ENCODE peak calls at places on chromosomes 2 and 18, in five cellular contexts. X is mammary epithelial cell, A is cardiac fibroblast, L is HFF-Myc, Y is right cardiac atrium. K is an unnamed sample.

GRCh38 chr18:32048507-32049091 is 30.0 kb downstream of the RNF125 start:
- DNase-seq in L (no peak), Y (peak), X (no peak), A (peak), K (no peak)

GRCh38 chr2:193538061-193538460 is 1343.3 kb upstream of the TMEFF2 start:
- DNase-seq in A (no peak), Y (no peak), X (no peak), L (no peak), K (no peak)

GRCh38 chr2:241947876-241948275 is 78.3 kb downstream of the RTP5 start:
- DNase-seq in A (no peak), L (no peak), X (no peak), Y (no peak), K (no peak)

GRCh38 chr18:67599277-67599676 is 82.8 kb upstream of the DSEL start:
- DNase-seq in A (peak), Y (no peak), L (peak), X (peak), K (no peak)

GRCh38 chr2:14677039-14677438 is 44.5 kb downstream of the LRATD1 start:
- DNase-seq in Y (no peak), A (no peak), L (no peak), X (no peak), K (no peak)

GRCh38 chr2:64866797-64867196 is 122.4 kb upstream of the SLC1A4 start:
- DNase-seq in Y (peak), A (peak), X (peak), L (peak), K (no peak)

GRCh38 chr18:34493099-34493544 is 217.0 kb upstream of the DTNA start:
- DNase-seq in Y (peak), L (peak), X (peak), A (peak), K (no peak)

GRCh38 chr18:7452331-7452730 is 114.8 kb upstream of the PTPRM start:
- DNase-seq in X (peak), L (no peak), A (peak), Y (no peak), K (peak)

GRCh38 chr2:74957886-74958276 is 562 bp upstream of the POLE4 start:
- DNase-seq in A (no peak), X (no peak), L (no peak), Y (no peak), K (no peak)

GRCh38 chr18:73614812-73615211 is 532.8 kb downstream of the FBXO15 start:
- DNase-seq in X (peak), L (peak), Y (no peak), A (peak), K (no peak)

GRCh38 chr2:85538507-85539360 is at the start of gene MAT2A:
- DNase-seq in X (peak), A (peak), L (peak), Y (peak), K (peak)

GRCh38 chr2:144935736-144936135 is 415.8 kb upstream of the ZEB2 start:
- DNase-seq in Y (no peak), L (no peak), A (no peak), X (no peak), K (no peak)

GRCh38 chr2:206452750-206453149 is 9.4 kb downstream of the ADAM23 start:
- DNase-seq in Y (no peak), X (peak), A (peak), L (no peak), K (no peak)

GRCh38 chr2:83364264-83364663 is 1094.8 kb downstream of the SUCLG1 start:
- DNase-seq in X (no peak), A (peak), Y (no peak), L (no peak), K (no peak)

GRCh38 chr2:232207174-232207573 is 171.4 kb upstream of the ALPP start:
- DNase-seq in L (no peak), X (no peak), A (no peak), Y (no peak), K (no peak)

GRCh38 chr2:18721038-18721922 is 131.9 kb upstream of the NT5C1B start:
- DNase-seq in L (no peak), Y (no peak), A (peak), X (no peak), K (no peak)

GRCh38 chr2:175107146-175107545 is 60.9 kb downstream of the ATF2 start:
- DNase-seq in Y (no peak), L (no peak), A (no peak), X (no peak), K (no peak)

GRCh38 chr2:39008663-39009062 is 112.2 kb downstream of the SOS1 start:
- DNase-seq in A (peak), L (no peak), X (no peak), Y (no peak), K (no peak)

GRCh38 chr2:108367014-108367413 is 10.7 kb upstream of the SULT1C4 start:
- DNase-seq in A (no peak), Y (no peak), X (peak), L (no peak), K (no peak)

GRCh38 chr2:137975280-137976271 is 11.3 kb downstream of the HNMT start:
- DNase-seq in X (peak), Y (no peak), L (no peak), A (no peak), K (no peak)

GRCh38 chr18:24214913-24215312 is 76.1 kb downstream of the CABYR start:
- DNase-seq in L (no peak), Y (no peak), X (peak), A (no peak), K (no peak)

GRCh38 chr2:218964041-218964771 is 4.7 kb downstream of the CDK5R2 start:
- DNase-seq in X (peak), Y (no peak), L (peak), A (peak), K (peak)

GRCh38 chr2:28658369-28658768 is 93.3 kb upstream of the PPP1CB start:
- DNase-seq in A (peak), X (peak), Y (no peak), L (no peak), K (no peak)

GRCh38 chr2:241103176-241103595 is 1.1 kb upstream of the MTERF4 start:
- DNase-seq in A (no peak), Y (no peak), X (no peak), L (no peak), K (no peak)

GRCh38 chr18:22493940-22494339 is 76.2 kb upstream of the CTAGE1 start:
- DNase-seq in Y (peak), X (no peak), L (no peak), A (peak), K (no peak)

GRCh38 chr18:37547196-37547595 is 18.4 kb downstream of the CELF4 start:
- DNase-seq in X (no peak), A (peak), Y (no peak), L (no peak), K (no peak)

GRCh38 chr18:54278615-54279014 is 9.3 kb downstream of the POLI start:
- DNase-seq in A (no peak), X (no peak), L (no peak), Y (no peak), K (no peak)

GRCh38 chr2:75516378-75517122 is 44.2 kb downstream of the EVA1A start:
- DNase-seq in X (peak), A (no peak), Y (no peak), L (no peak), K (no peak)

GRCh38 chr2:221567809-221568208 is 4.3 kb downstream of the EPHA4 start:
- DNase-seq in X (no peak), Y (no peak), A (no peak), L (no peak), K (no peak)

GRCh38 chr2:108987111-108987510 is 1.9 kb downstream of the EDAR start:
- DNase-seq in X (no peak), A (no peak), L (no peak), Y (no peak), K (peak)

GRCh38 chr2:203822240-203822639 is 45.3 kb upstream of the CTLA4 start:
- DNase-seq in Y (no peak), X (no peak), A (no peak), L (no peak), K (no peak)

GRCh38 chr2:201219328-201220096 is 36.6 kb downstream of the CASP10 start:
- DNase-seq in X (no peak), A (no peak), Y (no peak), L (no peak), K (no peak)

GRCh38 chr2:172329404-172330059 is 97.9 kb upstream of the ITGA6 start:
- DNase-seq in A (peak), L (no peak), Y (peak), X (no peak), K (no peak)

GRCh38 chr2:46073540-46074018 is 223.6 kb upstream of the EPAS1 start:
- DNase-seq in Y (no peak), L (peak), A (peak), X (peak), K (no peak)

GRCh38 chr2:112706170-112706664 is 14.6 kb upstream of the NT5DC4 start:
- DNase-seq in X (peak), Y (no peak), L (no peak), A (peak), K (peak)

GRCh38 chr2:209456489-209456888 is 32.6 kb downstream of the MAP2 start:
- DNase-seq in L (no peak), X (no peak), A (no peak), Y (no peak), K (no peak)

GRCh38 chr2:17540813-17541513 is 467 bp downstream of the VSNL1 start:
- DNase-seq in Y (no peak), A (no peak), X (no peak), L (no peak), K (no peak)

GRCh38 chr2:42975358-42975717 is 183.0 kb upstream of the HAAO start:
- DNase-seq in L (no peak), Y (peak), A (no peak), X (no peak), K (no peak)
- H3K4me3 ChIP-seq in L (peak), Y (peak), A (peak), X (no peak), K (no peak)

GRCh38 chr2:229273384-229274338 is 2.6 kb upstream of the PID1 start:
- DNase-seq in Y (peak), A (peak), L (peak), X (peak), K (peak)
- H3K4me3 ChIP-seq in Y (peak), A (peak), L (no peak), X (peak), K (no peak)

DNA sequence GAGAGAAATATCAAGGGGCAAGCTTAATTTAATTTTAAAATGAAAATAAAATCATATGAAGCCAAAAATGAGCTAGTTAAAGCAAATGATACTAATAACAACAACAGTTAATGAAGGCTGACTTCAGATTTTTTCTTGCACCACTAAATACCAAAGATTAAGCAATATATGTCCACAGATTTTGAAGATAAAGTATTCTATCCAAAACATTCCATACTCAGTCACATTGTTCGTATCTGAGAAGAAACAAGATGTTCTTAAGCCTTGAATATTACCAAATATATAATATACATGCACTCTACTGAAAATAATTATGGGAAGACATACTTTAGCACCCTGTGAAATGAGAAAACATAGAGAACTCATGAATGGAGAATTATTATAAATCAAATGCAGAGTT is 593.3 kb upstream of the SYT4 start:
- DNase-seq in A (peak), X (no peak), L (no peak), Y (no peak), K (no peak)
- H3K4me3 ChIP-seq in A (no peak), X (no peak), L (no peak), Y (no peak), K (no peak)

DNA sequence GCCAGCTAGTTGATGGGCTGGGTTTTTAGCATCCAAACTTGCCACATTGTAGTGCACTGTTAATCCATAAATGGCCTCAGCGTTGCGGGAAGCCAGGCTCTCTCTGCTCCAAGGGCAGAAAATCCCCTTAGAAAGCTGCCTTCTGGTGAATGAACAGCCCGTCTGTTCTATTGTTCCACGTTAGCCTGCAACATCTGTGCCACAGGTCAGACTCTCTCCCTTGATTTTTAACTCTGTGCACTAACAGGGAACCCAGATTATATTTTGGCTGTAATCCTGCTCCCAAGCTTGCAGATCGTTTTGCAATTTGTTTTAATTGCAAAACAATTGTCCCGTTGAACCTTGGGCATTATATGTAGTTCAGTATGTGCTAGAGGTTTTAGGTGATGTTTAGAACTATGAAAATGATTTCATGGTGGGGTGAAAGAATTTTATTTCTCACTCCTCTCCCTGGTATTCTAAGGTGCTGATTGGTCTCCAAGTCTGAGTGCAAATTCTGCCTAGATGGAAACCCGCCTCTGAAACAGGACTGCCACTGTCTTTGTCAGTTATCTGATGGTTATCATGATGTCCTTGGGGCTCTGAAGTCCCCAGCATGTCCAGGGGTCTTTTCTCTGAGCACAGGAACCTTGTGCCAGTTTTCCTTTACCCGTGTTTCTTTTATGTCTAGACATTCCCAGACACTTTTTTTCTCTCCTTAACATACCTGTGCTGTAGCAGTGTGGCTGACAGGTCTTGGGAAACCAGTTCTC is 106.6 kb downstream of the MAP4K4 start:
- DNase-seq in L (no peak), A (peak), Y (no peak), X (no peak), K (no peak)
- H3K4me3 ChIP-seq in L (no peak), A (no peak), Y (no peak), X (no peak), K (no peak)

GRCh38 chr18:70671889-70672551 is 383.2 kb downstream of the SOCS6 start:
- DNase-seq in Y (no peak), A (no peak), X (no peak), L (no peak), K (peak)
- H3K4me3 ChIP-seq in Y (no peak), A (no peak), X (no peak), L (no peak), K (peak)

DNA sequence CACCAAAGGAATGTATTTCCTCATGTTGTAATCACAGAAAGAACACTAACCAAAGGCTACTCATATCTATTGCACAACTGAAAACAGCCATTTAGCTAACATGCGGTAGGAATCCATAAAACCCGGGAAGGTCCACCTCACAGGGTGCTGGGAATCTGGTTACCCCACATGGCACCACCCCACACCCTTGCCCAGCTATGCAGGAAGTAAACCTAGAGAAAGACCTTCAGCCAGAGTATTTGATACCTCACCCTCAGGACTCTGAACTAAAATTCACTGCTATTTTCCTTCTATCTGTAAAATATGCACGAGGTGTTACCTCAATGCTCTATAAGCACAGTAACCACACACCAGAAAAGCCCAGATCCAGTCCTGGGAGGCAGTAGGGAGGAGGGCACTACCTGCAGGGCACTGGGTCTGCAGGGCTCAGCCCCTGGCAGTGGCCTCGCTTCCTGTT is 45.8 kb downstream of the PTPN2 start:
- DNase-seq in A (peak), L (peak), X (peak), Y (no peak), K (no peak)
- H3K4me3 ChIP-seq in A (peak), L (peak), X (peak), Y (no peak), K (no peak)

DNA sequence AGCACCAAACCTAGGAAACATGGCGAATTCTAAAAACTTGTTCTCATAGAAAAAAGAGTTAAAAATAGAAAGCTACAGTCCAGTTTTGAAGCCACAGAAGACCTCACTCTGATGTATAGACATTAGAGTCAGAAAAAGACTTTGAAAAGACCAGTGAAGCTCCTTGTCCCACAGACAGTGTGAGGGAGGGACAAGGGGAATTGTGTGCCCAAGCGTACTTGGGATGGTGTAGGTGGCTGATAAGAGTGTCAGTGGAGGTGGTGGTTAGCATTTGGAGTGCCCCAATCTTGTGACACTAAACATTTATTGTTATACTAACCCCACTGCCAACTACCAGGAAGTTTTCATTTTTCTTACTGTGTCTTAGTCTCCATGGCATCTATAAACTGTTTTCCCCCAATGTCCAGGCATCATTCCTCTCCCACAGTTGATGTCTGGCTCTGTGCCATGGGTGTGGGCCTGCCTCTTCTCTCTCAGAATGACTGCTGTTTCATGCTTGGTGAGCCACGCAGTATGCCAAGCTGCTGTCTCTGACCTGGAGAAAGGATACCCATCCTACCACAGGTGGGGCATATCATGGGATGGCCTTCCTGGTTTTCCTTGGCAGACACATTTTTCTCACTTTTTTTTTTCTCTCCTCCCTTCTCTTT is 161.4 kb downstream of the RPIA start:
- DNase-seq in Y (no peak), L (no peak), A (no peak), X (no peak), K (no peak)
- H3K4me3 ChIP-seq in Y (no peak), L (no peak), A (no peak), X (no peak), K (no peak)

DNA sequence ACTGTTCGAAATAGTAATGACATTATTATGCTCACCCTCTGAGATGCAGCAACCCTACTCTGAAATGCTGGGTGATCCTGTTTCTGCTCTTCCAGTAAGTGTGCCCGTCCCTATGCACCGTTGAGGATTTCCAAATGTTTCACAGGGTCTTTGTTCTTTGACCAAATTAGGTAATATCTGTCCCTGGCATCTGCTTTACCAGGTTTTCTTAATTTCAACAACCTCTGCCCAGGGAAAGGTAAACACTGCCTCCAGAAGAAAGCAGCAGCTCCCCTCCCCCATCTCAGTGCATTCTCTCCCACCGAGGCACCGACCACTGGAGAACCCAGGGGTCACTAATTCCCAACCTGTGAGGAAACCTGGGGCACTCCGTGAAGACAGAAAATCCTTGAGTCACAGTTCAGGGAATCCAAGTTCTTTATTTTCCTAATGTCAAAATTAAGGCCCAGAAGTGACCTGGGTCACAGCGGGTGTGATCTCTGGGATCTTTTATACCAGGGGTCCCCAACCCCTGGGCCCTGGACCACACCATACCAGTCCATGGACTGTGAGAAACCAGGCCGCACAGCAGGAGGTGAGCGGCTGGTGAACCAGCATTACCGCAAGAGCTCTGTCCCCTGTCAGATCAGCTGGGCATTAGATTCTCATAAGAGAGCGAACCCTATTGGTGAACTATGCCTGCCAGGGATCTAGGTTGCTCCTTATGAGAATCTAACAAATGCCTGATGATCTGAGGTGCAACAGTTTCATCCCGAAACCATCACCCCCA is 1.2 kb upstream of the GRB14 start:
- DNase-seq in A (no peak), L (no peak), Y (no peak), X (no peak), K (no peak)
- H3K4me3 ChIP-seq in A (no peak), L (no peak), Y (no peak), X (no peak), K (no peak)

GRCh38 chr2:119678021-119678656 is 862 bp upstream of the TMEM177 start:
- DNase-seq in A (no peak), Y (no peak), L (no peak), X (no peak), K (no peak)
- H3K4me3 ChIP-seq in A (no peak), Y (no peak), L (no peak), X (no peak), K (no peak)